ENCODE peak calls at places on chromosomes 6 and 20, in nine cellular contexts. E, A, K, N, V, S, I, G and J are unnamed samples.

GRCh38 chr20:41483553-41483930 is 116.9 kb upstream of the EMILIN3 start:
- DNase-seq in N (peak), V (no peak), E (no peak), G (no peak), K (no peak), I (no peak), S (no peak), A (no peak), J (no peak)

GRCh38 chr20:62755817-62756724 is 40.2 kb upstream of the MRGBP start:
- DNase-seq in S (no peak), N (no peak), A (peak), E (peak), V (no peak), K (no peak), G (no peak), I (peak), J (no peak)

GRCh38 chr6:140905050-140905449 is 1227.7 kb upstream of the GJE1 start:
- DNase-seq in K (no peak), N (no peak), V (no peak), G (no peak), A (no peak), S (no peak), E (no peak), I (no peak), J (no peak)

GRCh38 chr6:125149256-125150144 is 4.1 kb upstream of the TPD52L1 start:
- DNase-seq in G (peak), S (no peak), I (no peak), K (no peak), E (no peak), V (no peak), A (no peak), N (peak), J (no peak)

GRCh38 chr6:133555726-133556125 is 314.6 kb downstream of the EYA4 start:
- DNase-seq in I (no peak), S (peak), G (no peak), N (no peak), E (no peak), A (no peak), K (no peak), V (no peak), J (no peak)

GRCh38 chr6:84399003-84399402 is 171.6 kb upstream of the CEP162 start:
- DNase-seq in A (no peak), E (no peak), V (no peak), S (no peak), I (no peak), G (no peak), K (no peak), N (no peak), J (no peak)

GRCh38 chr6:104689551-104690205 is 170.0 kb downstream of the HACE1 start:
- DNase-seq in K (no peak), V (no peak), A (no peak), N (peak), S (no peak), E (no peak), G (peak), I (no peak), J (no peak)

GRCh38 chr20:54140927-54141566 is 32.7 kb downstream of the CYP24A1 start:
- DNase-seq in E (no peak), S (no peak), V (no peak), A (no peak), K (no peak), I (no peak), G (peak), N (no peak), J (no peak)

GRCh38 chr6:119241124-119241491 is 108.5 kb downstream of the MAN1A1 start:
- DNase-seq in I (no peak), E (no peak), K (no peak), G (peak), A (no peak), V (no peak), N (no peak), S (peak), J (no peak)

GRCh38 chr6:136158398-136158797 is 91.7 kb downstream of the MTFR2 start:
- DNase-seq in E (peak), K (no peak), I (peak), S (no peak), A (peak), N (no peak), G (peak), V (no peak), J (no peak)

GRCh38 chr20:36792422-36792821 is 18.9 kb upstream of the DSN1 start:
- DNase-seq in E (no peak), V (peak), A (no peak), I (no peak), G (peak), N (peak), S (peak), K (peak), J (peak)

GRCh38 chr20:50266293-50267040 is 75.8 kb downstream of the CEBPB start:
- DNase-seq in A (no peak), K (no peak), V (no peak), I (no peak), E (no peak), S (no peak), G (no peak), N (no peak), J (no peak)

GRCh38 chr20:15555913-15556312 is 1017.3 kb downstream of the KIF16B start:
- DNase-seq in I (no peak), A (no peak), S (no peak), N (no peak), G (no peak), V (no peak), K (no peak), E (no peak), J (no peak)

GRCh38 chr20:21623074-21623780 is 82.2 kb upstream of the PAX1 start:
- DNase-seq in E (no peak), I (no peak), N (no peak), V (no peak), A (no peak), K (no peak), G (no peak), S (no peak), J (no peak)
- H3K4me3 ChIP-seq in E (no peak), I (no peak), N (no peak), V (no peak), A (no peak), K (no peak), G (no peak), S (no peak), J (no peak)

GRCh38 chr6:167139761-167140160 is 16.9 kb downstream of the CCR6 start:
- DNase-seq in K (no peak), E (no peak), G (no peak), S (no peak), A (no peak), V (no peak), N (no peak), I (no peak), J (no peak)

GRCh38 chr6:167143041-167143440 is 14.7 kb downstream of the GPR31 start:
- DNase-seq in K (no peak), V (no peak), A (no peak), G (no peak), E (no peak), N (no peak), I (no peak), S (no peak), J (no peak)

GRCh38 chr6:167142433-167142761 is 15.4 kb downstream of the GPR31 start:
- DNase-seq in K (no peak), N (no peak), A (no peak), E (no peak), G (no peak), S (no peak), I (no peak), V (no peak), J (no peak)

GRCh38 chr6:167140589-167141474 is 16.9 kb downstream of the GPR31 start:
- DNase-seq in S (no peak), I (no peak), K (peak), N (no peak), V (no peak), G (no peak), A (no peak), E (no peak), J (no peak)

DNA sequence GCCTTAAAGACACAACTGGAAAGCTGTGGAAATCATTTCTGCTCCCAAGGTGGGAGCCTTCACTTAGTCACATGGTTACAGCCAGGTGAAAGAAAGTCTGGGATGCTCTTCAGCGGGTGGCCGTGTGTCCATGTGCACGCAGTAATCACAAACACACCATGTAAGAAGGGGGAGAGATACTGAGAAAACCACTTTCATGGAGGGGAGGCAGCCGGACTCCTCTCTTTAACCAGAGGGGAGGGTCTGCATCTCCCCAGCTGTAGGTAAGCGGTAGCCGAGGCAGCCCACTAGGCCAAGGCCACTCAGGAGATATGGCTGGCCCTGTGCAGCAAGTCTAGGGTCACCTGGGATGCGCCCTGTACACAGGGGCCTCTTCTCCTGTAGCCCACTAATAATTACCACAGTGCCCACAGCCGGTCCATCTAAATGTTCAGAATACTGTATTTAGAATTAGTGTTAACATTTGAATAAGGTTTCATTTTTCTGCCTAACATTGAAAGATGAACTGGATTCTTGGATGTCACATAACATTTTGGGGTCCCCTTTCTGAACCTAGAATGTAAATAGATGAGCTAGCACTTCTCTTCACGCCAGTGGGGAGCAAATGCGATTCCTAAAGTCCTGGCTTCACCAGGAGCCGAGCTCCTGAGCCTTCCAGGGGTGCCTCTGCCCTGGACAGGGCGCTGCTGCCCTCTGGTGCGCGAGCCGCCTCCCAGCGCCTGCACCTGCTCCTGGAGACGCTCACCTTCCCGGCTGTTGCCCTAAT is 15.9 kb downstream of the GPR31 start:
- DNase-seq in G (peak), E (peak), S (no peak), A (peak), V (peak), K (peak), I (no peak), N (no peak), J (peak)
- TF ChIP-seq CTCF in G (peak), E (peak), S (peak), A (peak), V (peak), K (peak), I (peak), N (peak), J (peak)

GRCh38 chr6:26328265-26328844 is 36.6 kb upstream of the BTN3A2 start:
- DNase-seq in G (no peak), A (no peak), I (no peak), E (no peak), K (no peak), N (no peak), V (no peak), S (no peak), J (no peak)
- H3K4me3 ChIP-seq in G (peak), A (no peak), I (no peak), E (no peak), K (peak), N (peak), V (peak), S (peak), J (no peak)

GRCh38 chr6:20212392-20213111 is at the start of gene MBOAT1:
- DNase-seq in E (peak), A (peak), G (peak), S (peak), N (peak), I (peak), V (peak), K (peak), J (peak)
- TF ChIP-seq CTCF in E (peak), A (no peak), G (no peak), S (peak), N (no peak), I (no peak), V (peak), K (peak), J (no peak)

GRCh38 chr20:33263784-33264183 is 19.2 kb upstream of the BPIFB1 start:
- DNase-seq in G (no peak), A (no peak), I (no peak), S (no peak), N (no peak), V (no peak), K (no peak), E (no peak), J (no peak)
- H3K4me3 ChIP-seq in G (no peak), A (no peak), I (no peak), S (no peak), N (no peak), V (no peak), K (no peak), E (no peak), J (no peak)

DNA sequence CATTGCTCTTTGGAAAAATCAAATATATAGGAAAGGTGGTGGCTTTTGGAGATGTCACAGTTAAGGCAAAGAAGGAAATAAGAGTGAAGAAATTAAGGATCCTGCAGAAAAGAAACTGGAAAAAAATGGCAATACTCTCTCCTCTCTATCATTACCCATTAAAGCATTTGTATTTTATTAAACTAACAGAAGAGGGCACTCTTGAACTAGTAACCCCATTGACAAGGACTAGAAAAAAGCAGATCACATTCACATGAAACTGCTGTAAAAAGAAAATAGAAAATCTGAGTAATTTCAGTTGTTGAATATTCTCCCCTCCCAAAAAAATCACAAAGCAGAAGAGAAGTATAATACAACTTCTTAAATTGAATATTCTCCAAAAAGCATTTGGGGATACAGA is 104.1 kb upstream of the SLC35B3 start:
- DNase-seq in E (no peak), S (no peak), G (peak), K (peak), I (no peak), A (no peak), V (no peak), N (no peak), J (no peak)
- TF ChIP-seq CTCF in E (peak), S (no peak), G (no peak), K (peak), I (peak), A (peak), V (no peak), N (no peak), J (no peak)

GRCh38 chr6:85674604-85675003 is 31.9 kb upstream of the SYNCRIP start:
- DNase-seq in G (no peak), N (no peak), V (no peak), S (no peak), E (no peak), I (no peak), A (no peak), K (peak), J (no peak)
- H3K4me3 ChIP-seq in G (no peak), N (no peak), V (no peak), S (no peak), E (no peak), I (peak), A (no peak), K (peak), J (no peak)